ENCODE peak calls at places on chromosomes 7 and 10, in seven cellular contexts. Q is brain microvascular endothelial cell; E is GM23338; T is CD8-positive, alpha-beta memory T cell; X is endodermal cell; L is lower lobe of right lung; R is tibial artery. M is an unnamed sample.

GRCh38 chr7:159125104-159125943 is 19.3 kb downstream of the VIPR2 start:
- DNase-seq in Q (no peak), L (no peak), T (no peak), X (peak), R (peak), E (no peak), M (no peak)

GRCh38 chr10:117972168-117972822 is 74.4 kb downstream of the RAB11FIP2 start:
- DNase-seq in T (no peak), L (no peak), E (no peak), Q (no peak), X (no peak), R (no peak), M (no peak)

GRCh38 chr7:129530881-129531391 is 28.6 kb downstream of the SMKR1 start:
- DNase-seq in E (no peak), R (no peak), T (no peak), X (no peak), Q (peak), L (no peak), M (peak)

GRCh38 chr7:30778246-30779025 is 7.2 kb downstream of the MINDY4 start:
- DNase-seq in T (no peak), X (peak), L (no peak), E (no peak), Q (no peak), R (no peak), M (no peak)

GRCh38 chr10:15482168-15482567 is 111.1 kb upstream of the FAM171A1 start:
- DNase-seq in X (no peak), E (no peak), R (no peak), Q (no peak), L (no peak), T (no peak), M (no peak)

GRCh38 chr7:25482631-25483030 is 254.3 kb upstream of the NPVF start:
- DNase-seq in X (no peak), T (no peak), L (no peak), E (no peak), Q (no peak), R (no peak), M (no peak)

GRCh38 chr7:23105086-23105643 is 420 bp upstream of the KLHL7 start:
- DNase-seq in Q (no peak), T (no peak), E (no peak), X (no peak), R (no peak), L (no peak), M (no peak)

GRCh38 chr7:109136893-109137292 is 567.2 kb downstream of the DNAJB9 start:
- DNase-seq in X (no peak), E (no peak), L (no peak), R (no peak), T (no peak), Q (no peak), M (no peak)

GRCh38 chr10:69007260-69007659 is 18.7 kb downstream of the KIFBP start:
- DNase-seq in L (no peak), X (no peak), R (no peak), Q (no peak), T (no peak), E (no peak), M (no peak)

GRCh38 chr7:149261321-149261828 is 621 bp upstream of the ZNF783 start:
- DNase-seq in R (no peak), L (no peak), T (no peak), X (no peak), E (peak), Q (no peak), M (peak)

GRCh38 chr10:11337516-11337915 is 273.9 kb downstream of the USP6NL start:
- DNase-seq in E (peak), Q (no peak), R (no peak), T (no peak), L (no peak), X (peak), M (no peak)

GRCh38 chr7:105674200-105675030 is 93.1 kb upstream of the EFCAB10 start:
- DNase-seq in T (no peak), X (peak), Q (no peak), L (no peak), E (no peak), R (no peak), M (no peak)

GRCh38 chr10:70918851-70919530 is 30.6 kb upstream of the PCBD1 start:
- DNase-seq in L (no peak), T (no peak), R (no peak), Q (no peak), X (no peak), E (no peak), M (no peak)

GRCh38 chr10:110746254-110746826 is 102.2 kb downstream of the RBM20 start:
- DNase-seq in R (peak), L (no peak), X (peak), Q (peak), T (peak), E (peak), M (peak)

GRCh38 chr10:110739811-110740271 is 95.7 kb downstream of the RBM20 start:
- DNase-seq in R (no peak), L (no peak), E (no peak), X (no peak), Q (peak), T (no peak), M (no peak)

GRCh38 chr10:110746969-110747608 is 103.0 kb downstream of the RBM20 start:
- DNase-seq in R (no peak), L (no peak), Q (no peak), X (no peak), T (no peak), E (no peak), M (no peak)

GRCh38 chr10:110744767-110745166 is 100.6 kb downstream of the RBM20 start:
- DNase-seq in T (no peak), L (no peak), R (no peak), E (no peak), X (no peak), Q (no peak), M (no peak)

DNA sequence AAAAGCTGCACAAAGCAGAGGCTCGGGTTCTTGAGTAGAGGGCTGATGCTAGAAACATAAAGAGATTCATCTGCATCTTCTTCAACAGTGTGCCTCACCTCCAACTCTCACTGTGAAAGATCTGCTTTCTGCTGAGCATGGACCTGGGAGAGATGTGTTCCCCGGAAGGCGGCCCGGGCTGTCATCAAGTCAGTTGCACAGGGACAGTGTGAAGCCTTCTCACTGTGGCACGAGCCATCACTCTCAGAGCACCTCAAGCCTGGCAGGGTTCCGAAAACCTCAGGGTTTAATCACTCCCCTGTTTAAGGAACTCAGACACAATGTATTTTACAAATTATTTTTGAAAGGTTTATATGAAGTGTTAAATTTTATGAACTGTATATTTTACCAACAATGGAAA is 98.7 kb downstream of the RBM20 start:
- DNase-seq in Q (no peak), R (no peak), E (no peak), T (no peak), L (no peak), X (no peak), M (no peak)
- H3K27ac ChIP-seq in Q (no peak), R (no peak), E (no peak), T (no peak), L (no peak), X (no peak), M (no peak)

DNA sequence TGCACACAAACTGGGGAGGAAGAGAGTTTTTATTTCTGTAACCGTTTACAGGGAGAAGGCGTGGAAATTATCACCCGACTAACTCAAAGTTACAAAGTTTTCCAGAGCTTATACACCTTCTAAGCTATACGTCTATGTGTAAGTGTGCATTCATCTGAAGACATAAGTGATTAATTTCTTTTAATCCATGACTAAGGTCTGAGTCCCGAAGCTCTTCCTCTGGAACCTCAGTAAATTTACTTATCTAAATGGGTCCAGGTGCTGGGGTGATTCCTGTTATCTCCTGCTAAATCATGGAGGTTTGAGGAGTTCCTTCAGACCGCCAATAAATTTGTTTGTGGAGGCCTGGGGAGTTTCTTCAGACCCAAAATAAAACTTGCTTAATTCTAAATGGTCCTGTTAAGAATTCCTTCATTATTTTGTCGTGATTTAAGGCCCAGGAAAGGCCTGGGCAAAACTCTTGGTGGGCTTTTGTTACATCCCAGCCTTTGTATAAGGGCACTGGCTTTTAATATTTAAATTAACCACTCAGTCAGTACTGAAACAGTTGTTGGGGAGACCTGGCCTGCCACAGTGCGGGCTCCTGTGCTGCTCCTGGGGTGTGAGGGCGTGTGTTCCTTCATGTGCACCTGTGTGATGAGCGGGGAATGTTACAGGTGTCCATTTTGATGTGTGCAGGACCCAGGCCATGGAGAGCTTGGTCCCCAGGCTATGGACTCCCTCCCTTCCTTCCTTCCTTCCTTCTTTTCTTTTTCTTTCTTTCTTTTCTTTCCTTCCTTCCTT is 5.8 kb upstream of the METTL27 start:
- DNase-seq in L (no peak), E (peak), T (no peak), X (no peak), Q (no peak), R (no peak), M (no peak)
- H3K27ac ChIP-seq in L (no peak), E (no peak), T (no peak), X (no peak), Q (no peak), R (no peak), M (peak)

GRCh38 chr10:95350830-95351228 is 60.0 kb upstream of the PDLIM1 start:
- DNase-seq in R (no peak), X (no peak), Q (no peak), L (no peak), T (no peak), E (no peak), M (no peak)
- H3K27ac ChIP-seq in R (peak), X (no peak), Q (no peak), L (peak), T (no peak), E (no peak), M (peak)

GRCh38 chr7:2826806-2827205 is 17.3 kb downstream of the GNA12 start:
- DNase-seq in E (no peak), X (no peak), L (no peak), Q (no peak), R (no peak), T (no peak), M (no peak)

GRCh38 chr7:2824026-2824677 is 20.0 kb downstream of the GNA12 start:
- DNase-seq in Q (no peak), R (no peak), X (no peak), L (no peak), T (no peak), E (no peak), M (no peak)

GRCh38 chr7:2823124-2823523 is 21.0 kb downstream of the GNA12 start:
- DNase-seq in X (peak), R (no peak), Q (no peak), E (no peak), T (no peak), L (no peak), M (no peak)

GRCh38 chr7:2824678-2825461 is 19.2 kb downstream of the GNA12 start:
- DNase-seq in X (peak), Q (no peak), T (no peak), R (no peak), E (peak), L (no peak), M (no peak)

DNA sequence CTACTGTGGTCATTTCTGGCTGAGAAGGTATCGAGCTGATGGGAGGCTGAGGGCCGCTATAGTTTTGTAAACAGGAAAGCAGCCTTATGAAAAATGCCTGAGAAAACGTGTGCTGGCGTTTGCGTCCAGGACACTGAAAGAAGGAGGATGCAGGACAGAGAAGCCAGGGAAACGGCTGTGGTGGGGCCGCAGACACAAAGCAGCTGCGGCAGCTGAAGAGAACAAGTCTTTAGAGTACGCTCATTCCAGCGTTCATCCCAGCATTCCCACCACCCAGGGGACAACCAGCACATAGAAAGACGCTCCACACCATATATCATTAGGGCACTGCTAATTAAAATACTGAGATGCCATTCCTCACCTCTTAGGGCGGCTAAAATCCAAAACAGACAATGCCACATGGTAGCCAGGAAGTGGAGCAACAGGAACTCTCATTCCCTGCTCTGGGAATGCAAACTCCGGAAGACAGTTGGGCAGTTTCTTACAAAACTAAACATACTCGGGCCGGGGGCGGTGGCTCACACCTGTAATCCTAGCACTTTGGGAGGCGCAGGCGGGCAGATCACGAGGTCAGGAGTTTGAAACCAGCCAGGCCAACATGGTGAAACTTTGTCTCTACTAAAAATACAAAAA is 18.4 kb downstream of the GNA12 start:
- DNase-seq in E (peak), L (no peak), R (no peak), T (no peak), Q (no peak), X (no peak), M (no peak)
- H3K27ac ChIP-seq in E (peak), L (peak), R (no peak), T (no peak), Q (peak), X (no peak), M (no peak)

GRCh38 chr7:19106308-19107141 is 10.9 kb downstream of the TWIST1 start:
- DNase-seq in R (no peak), E (peak), L (no peak), Q (no peak), X (peak), T (no peak), M (no peak)
- H3K27ac ChIP-seq in R (peak), E (no peak), L (no peak), Q (no peak), X (no peak), T (no peak), M (no peak)

DNA sequence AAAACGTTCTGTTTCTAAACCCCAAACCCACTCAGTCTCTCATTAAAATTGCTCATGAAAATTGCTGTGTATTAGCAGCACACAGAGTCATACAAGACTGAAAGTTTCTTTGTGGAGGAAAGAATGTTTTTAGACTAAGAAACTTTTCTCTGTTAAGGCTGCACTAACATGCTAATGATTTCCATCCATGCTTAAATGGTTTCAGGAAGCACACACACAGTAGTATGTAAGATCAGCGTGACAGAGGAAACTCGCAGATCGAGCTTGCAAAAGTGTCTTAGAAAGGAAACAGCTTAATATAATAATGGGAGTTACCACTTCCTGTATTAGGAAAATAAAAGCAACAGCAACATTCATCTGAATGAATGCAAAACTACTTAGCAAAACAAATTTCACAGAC is 112.7 kb downstream of the ICA1 start:
- DNase-seq in T (no peak), E (no peak), L (no peak), X (no peak), Q (no peak), R (no peak), M (no peak)
- H3K27ac ChIP-seq in T (no peak), E (no peak), L (no peak), X (no peak), Q (no peak), R (no peak), M (no peak)

GRCh38 chr7:136400877-136401276 is 423.7 kb upstream of the MTPN start:
- DNase-seq in R (no peak), T (no peak), X (no peak), L (no peak), E (peak), Q (no peak), M (no peak)

GRCh38 chr7:136403591-136403990 is 426.4 kb upstream of the MTPN start:
- DNase-seq in X (no peak), E (no peak), L (no peak), Q (no peak), R (no peak), T (no peak), M (no peak)

DNA sequence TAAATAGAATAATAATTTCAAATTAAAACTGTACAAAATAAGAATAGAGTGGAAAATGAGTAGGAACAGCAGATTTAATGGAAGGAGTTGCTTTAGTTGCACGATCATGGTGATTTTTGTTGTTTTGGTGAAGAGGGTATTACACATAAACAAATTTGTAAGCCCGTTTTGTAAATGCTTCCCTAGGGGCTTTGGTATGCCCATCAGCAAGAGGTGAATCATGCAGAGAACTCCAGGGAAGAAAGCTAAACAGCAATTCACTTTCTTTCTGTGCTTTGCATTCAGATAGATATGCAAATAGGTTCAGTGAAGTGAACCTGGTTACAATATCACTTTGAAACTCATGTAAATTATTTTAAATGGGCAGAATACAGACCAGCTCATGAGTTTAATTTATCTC is 422.2 kb upstream of the MTPN start:
- DNase-seq in R (no peak), Q (no peak), L (no peak), E (peak), T (no peak), X (no peak), M (no peak)
- H3K27ac ChIP-seq in R (no peak), Q (no peak), L (no peak), E (no peak), T (no peak), X (no peak), M (no peak)

DNA sequence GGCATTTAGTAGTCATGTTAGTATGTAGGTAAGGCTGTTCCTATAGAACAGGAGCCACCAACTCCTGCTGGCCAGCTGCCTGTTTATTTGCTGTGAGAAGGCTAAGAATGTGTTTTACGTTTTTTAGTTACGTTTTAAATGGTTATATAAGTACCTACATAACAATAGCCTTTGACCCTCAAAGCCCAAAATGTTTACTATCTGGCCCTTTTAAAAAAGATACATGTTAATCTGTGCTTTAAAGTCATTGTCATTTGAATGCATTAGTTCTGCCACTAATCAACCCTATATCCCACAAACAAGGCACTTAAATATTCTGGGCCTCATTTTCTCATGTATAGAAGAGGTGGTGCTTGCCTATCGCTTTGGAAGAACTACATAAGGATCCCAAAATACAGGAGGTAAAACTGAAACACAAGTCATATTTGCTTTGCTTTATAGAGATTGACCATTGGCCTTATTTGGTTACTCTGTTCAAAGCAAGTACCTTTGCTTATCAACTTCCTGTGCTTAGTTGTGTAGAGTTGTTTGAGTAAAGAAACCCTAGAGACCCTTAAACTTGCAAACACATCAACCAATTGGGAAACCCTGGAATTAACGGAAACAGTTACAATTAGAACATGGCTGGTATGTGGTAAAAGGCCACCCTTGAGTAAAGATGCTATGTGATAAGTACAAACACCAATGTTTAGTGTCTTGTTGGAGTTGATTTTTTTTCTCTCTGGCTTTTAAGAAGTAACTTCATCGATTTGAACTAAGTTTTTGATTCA is 25.9 kb downstream of the TIMM23 start:
- DNase-seq in X (no peak), R (no peak), E (peak), T (no peak), Q (no peak), L (no peak), M (no peak)
- H3K27ac ChIP-seq in X (no peak), R (no peak), E (peak), T (no peak), Q (no peak), L (no peak), M (no peak)

DNA sequence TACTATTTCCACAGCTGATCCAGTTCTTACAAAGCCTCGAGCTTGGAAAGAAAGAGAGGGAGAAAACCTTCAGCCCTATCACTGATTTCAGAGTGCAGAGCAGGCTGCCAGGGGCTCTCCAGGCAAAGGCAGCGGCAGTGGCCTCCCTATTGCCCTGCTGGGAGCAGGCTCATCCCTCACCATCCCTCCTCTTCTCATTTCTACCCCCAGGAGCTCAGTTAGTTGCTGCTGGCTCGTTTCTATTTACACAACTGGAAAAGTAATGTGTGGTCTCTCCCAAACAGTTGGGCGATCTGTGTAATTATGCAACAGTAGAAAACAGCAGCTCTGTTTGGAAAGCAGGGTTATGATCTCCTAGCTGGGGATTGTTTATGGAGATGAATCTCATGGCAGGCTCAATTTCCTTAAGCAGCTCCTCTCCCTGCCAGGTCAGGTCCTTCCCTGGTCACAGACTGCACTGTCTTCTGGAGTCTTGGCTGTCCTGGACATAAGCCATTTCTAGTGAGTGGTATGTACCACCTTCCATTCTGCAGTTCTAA is 28.7 kb upstream of the TNS3 start:
- DNase-seq in Q (peak), E (no peak), T (no peak), R (no peak), X (no peak), L (no peak), M (no peak)
- H3K27ac ChIP-seq in Q (no peak), E (no peak), T (no peak), R (peak), X (no peak), L (peak), M (peak)

M was measured in RWPE1.